ENCODE peak calls at places on chromosomes 1 and 21, in nine cellular contexts. B, M, E, X, T, R, C, D and Z are unnamed samples.

GRCh38 chr1:117740461-117740860 is 134.6 kb downstream of the TENT5C start:
- DNase-seq in T (no peak), X (no peak), D (no peak), B (no peak), E (peak; percentile 32), C (no peak), M (no peak), R (no peak), Z (no peak)

GRCh38 chr21:33367309-33367973 is 35.8 kb upstream of the IFNGR2 start:
- DNase-seq in T (no peak), B (no peak), M (no peak), R (no peak), E (peak; percentile 49), X (no peak), D (no peak), C (no peak), Z (no peak)

GRCh38 chr1:86739901-86740507 is 35.6 kb downstream of the SH3GLB1 start:
- DNase-seq in R (no peak), B (no peak), C (no peak), D (no peak), T (no peak), X (no peak), M (peak; percentile 8), E (no peak), Z (no peak)

GRCh38 chr1:97943354-97943753 is 22.5 kb upstream of the DPYD start:
- DNase-seq in D (peak; percentile 3), X (peak; percentile 8), R (no peak), M (no peak), C (peak; percentile 85), E (no peak), T (no peak), B (no peak), Z (no peak)

GRCh38 chr21:42614811-42615342 is 38.5 kb upstream of the PDE9A start:
- DNase-seq in B (no peak), T (no peak), X (peak; percentile 78), D (no peak), E (peak; percentile 11), C (no peak), M (no peak), R (no peak), Z (peak; percentile 88)

GRCh38 chr1:56068908-56069307 is 510.5 kb downstream of the PLPP3 start:
- DNase-seq in X (peak; percentile 48), C (peak; percentile 57), R (no peak), M (no peak), B (no peak), E (no peak), T (no peak), D (no peak), Z (no peak)

GRCh38 chr1:155116113-155116764 is 11.4 kb upstream of the EFNA1 start:
- DNase-seq in B (no peak), D (no peak), M (no peak), T (no peak), E (no peak), R (no peak), X (no peak), C (no peak), Z (peak; percentile 7)

GRCh38 chr1:15816674-15817073 is 9.2 kb upstream of the UQCRHL start:
- DNase-seq in C (no peak), T (no peak), M (no peak), E (peak; percentile 63), R (no peak), X (no peak), D (no peak), B (no peak), Z (no peak)

GRCh38 chr1:1020415-1021009 is 592 bp downstream of the AGRN start:
- DNase-seq in X (peak; percentile 42), B (no peak), E (no peak), T (peak; percentile 44), D (no peak), R (no peak), M (no peak), C (no peak), Z (no peak)

GRCh38 chr1:218741852-218742251 is 396.7 kb downstream of the TGFB2 start:
- DNase-seq in C (no peak), M (no peak), E (no peak), T (no peak), D (no peak), B (no peak), X (no peak), R (no peak), Z (no peak)

GRCh38 chr1:59678809-59679228 is 135.9 kb upstream of the HOOK1 start:
- DNase-seq in C (peak; percentile 83), B (no peak), T (no peak), D (no peak), E (no peak), M (no peak), R (no peak), X (no peak), Z (peak; percentile 44)

GRCh38 chr1:208170252-208170651 is 73.9 kb downstream of the PLXNA2 start:
- DNase-seq in X (no peak), D (no peak), C (no peak), M (no peak), B (no peak), R (no peak), T (no peak), E (peak; percentile 90), Z (no peak)